ENCODE peak calls at places on chromosomes 7 and 10, in eight cellular contexts. R is GM23248, X is NB4, V is GM23338, H is chondrocyte, I is endothelial cell, Z is H54, G is T-helper 9 cell. Y is an unnamed sample.

GRCh38 chr10:22476601-22477364 is 131.5 kb downstream of the SPAG6 start:
- DNase-seq in R (no peak), X (no peak), V (peak), H (no peak), I (peak), Z (no peak), G (no peak), Y (no peak)

GRCh38 chr7:115359919-115360318 is 438.0 kb downstream of the MDFIC start:
- DNase-seq in R (peak), X (no peak), V (no peak), H (no peak), I (no peak), Z (no peak), G (no peak), Y (no peak)

GRCh38 chr7:26169271-26169670 is 17.3 kb downstream of the NFE2L3 start:
- DNase-seq in R (no peak), X (no peak), V (no peak), H (no peak), I (no peak), Z (no peak), G (no peak), Y (no peak)

GRCh38 chr10:120077707-120078492 is 185.4 kb downstream of the SEC23IP start:
- DNase-seq in R (no peak), X (peak), V (peak), H (no peak), I (no peak), Z (no peak), G (no peak), Y (no peak)

GRCh38 chr7:3020416-3020815 is 23.3 kb downstream of the CARD11 start:
- DNase-seq in R (no peak), X (no peak), V (no peak), H (no peak), I (no peak), Z (no peak), G (no peak), Y (no peak)

GRCh38 chr10:133415752-133416151 is 8.7 kb downstream of the SPRN start:
- DNase-seq in R (no peak), X (no peak), V (no peak), H (no peak), I (no peak), Z (no peak), G (no peak), Y (no peak)

GRCh38 chr7:121624922-121625321 is 228.8 kb upstream of the FAM3C start:
- DNase-seq in R (peak), X (no peak), V (no peak), H (no peak), I (no peak), Z (no peak), G (no peak), Y (no peak)

GRCh38 chr10:71868192-71868697 is 17.2 kb upstream of the PSAP start:
- DNase-seq in R (peak), X (no peak), V (no peak), H (peak), I (no peak), Z (peak), G (no peak), Y (peak)

GRCh38 chr7:154598405-154598804 is 404.5 kb downstream of the PAXIP1 start:
- DNase-seq in R (no peak), X (no peak), V (no peak), H (no peak), I (no peak), Z (no peak), G (no peak), Y (no peak)

GRCh38 chr7:36840930-36841329 is 116.6 kb upstream of the AOAH start:
- DNase-seq in R (no peak), X (no peak), V (no peak), H (no peak), I (no peak), Z (no peak), G (no peak), Y (no peak)

GRCh38 chr10:86668297-86669165 is at the start of gene LDB3:
- DNase-seq in R (no peak), X (peak), V (no peak), H (no peak), I (no peak), Z (peak), G (no peak), Y (no peak)

GRCh38 chr10:44390585-44391072 is 5.7 kb upstream of the CXCL12 start:
- DNase-seq in R (peak), X (no peak), V (no peak), H (peak), I (no peak), Z (no peak), G (no peak), Y (no peak)

GRCh38 chr7:47479821-47480575 is 101.9 kb downstream of the TNS3 start:
- DNase-seq in R (no peak), X (no peak), V (no peak), H (no peak), I (no peak), Z (no peak), G (no peak), Y (no peak)

GRCh38 chr10:77983384-77984341 is 45.7 kb downstream of the POLR3A start:
- DNase-seq in R (peak), X (no peak), V (no peak), H (no peak), I (no peak), Z (peak), G (no peak), Y (no peak)

GRCh38 chr10:95414016-95414830 is 123.4 kb upstream of the PDLIM1 start:
- DNase-seq in R (no peak), X (no peak), V (no peak), H (no peak), I (no peak), Z (no peak), G (no peak), Y (no peak)

GRCh38 chr7:155738104-155738503 is 74.2 kb downstream of the SHH start:
- DNase-seq in R (no peak), X (no peak), V (no peak), H (no peak), I (no peak), Z (no peak), G (no peak), Y (no peak)

GRCh38 chr7:122616951-122617350 is 82.0 kb downstream of the RNF133 start:
- DNase-seq in R (no peak), X (no peak), V (no peak), H (no peak), I (no peak), Z (no peak), G (no peak), Y (no peak)

GRCh38 chr10:132547421-132547861 is 9.9 kb downstream of the INPP5A start:
- DNase-seq in R (no peak), X (peak), V (no peak), H (peak), I (no peak), Z (no peak), G (no peak), Y (no peak)

GRCh38 chr10:104582604-104582951 is 58.5 kb upstream of the SORCS3 start:
- DNase-seq in R (no peak), X (no peak), V (no peak), H (no peak), I (no peak), Z (peak), G (no peak), Y (no peak)

GRCh38 chr7:93040355-93040754 is 77.4 kb downstream of the SAMD9 start:
- DNase-seq in R (no peak), X (no peak), V (peak), H (no peak), I (no peak), Z (no peak), G (no peak), Y (no peak)

GRCh38 chr7:79876769-79877362 is 257.8 kb upstream of the GNAI1 start:
- DNase-seq in R (peak), X (peak), V (no peak), H (no peak), I (no peak), Z (no peak), G (no peak), Y (no peak)

GRCh38 chr10:28211759-28212158 is 91.1 kb downstream of the MPP7 start:
- DNase-seq in R (no peak), X (no peak), V (peak), H (no peak), I (no peak), Z (no peak), G (no peak), Y (no peak)

GRCh38 chr7:50397320-50397970 is 52.7 kb downstream of the FIGNL1 start:
- DNase-seq in R (no peak), X (no peak), V (no peak), H (no peak), I (no peak), Z (no peak), G (no peak), Y (no peak)

GRCh38 chr7:46651561-46652088 is 730.6 kb upstream of the IGFBP3 start:
- DNase-seq in R (no peak), X (no peak), V (no peak), H (no peak), I (no peak), Z (no peak), G (no peak), Y (no peak)

GRCh38 chr7:152968003-152968402 is 208.5 kb downstream of the ACTR3B start:
- DNase-seq in R (peak), X (no peak), V (no peak), H (no peak), I (no peak), Z (no peak), G (no peak), Y (no peak)

GRCh38 chr7:787332-788240 is 44.7 kb upstream of the SUN1 start:
- DNase-seq in R (no peak), X (no peak), V (peak), H (no peak), I (no peak), Z (no peak), G (no peak), Y (no peak)

GRCh38 chr10:117933036-117933435 is 113.7 kb downstream of the RAB11FIP2 start:
- DNase-seq in R (peak), X (no peak), V (no peak), H (no peak), I (no peak), Z (no peak), G (no peak), Y (no peak)